ENCODE peak calls at places on chromosome 10, in six cellular contexts. C is stomach, M is body of pancreas, A is memory B cell, R is T1000, I is thyroid gland. S is an unnamed sample.

GRCh38 chr10:75922435-75922834 is 491.0 kb downstream of the LRMDA start:
- DNase-seq in C (no peak), M (no peak), A (no peak), R (no peak), I (no peak), S (no peak)

GRCh38 chr10:115936926-115937755 is 335.9 kb downstream of the GFRA1 start:
- DNase-seq in C (no peak), M (no peak), A (no peak), R (no peak), I (no peak), S (no peak)

GRCh38 chr10:80199828-80200227 is 5.5 kb downstream of the ANXA11 start:
- DNase-seq in C (peak), M (peak), A (no peak), R (no peak), I (peak), S (no peak)

GRCh38 chr10:132185601-132186487 is 904 bp upstream of the DPYSL4 start:
- DNase-seq in C (peak), M (peak), A (no peak), R (no peak), I (peak), S (peak)

GRCh38 chr10:69800109-69800508 is 1.6 kb upstream of the COL13A1 start:
- DNase-seq in C (peak), M (peak), A (no peak), R (peak), I (peak), S (peak)

GRCh38 chr10:128077155-128077875 is 48.9 kb downstream of the MKI67 start:
- DNase-seq in C (no peak), M (no peak), A (no peak), R (no peak), I (no peak), S (no peak)

GRCh38 chr10:96402417-96403305 is 43.9 kb upstream of the OPALIN start:
- DNase-seq in C (no peak), M (no peak), A (no peak), R (no peak), I (no peak), S (no peak)

GRCh38 chr10:102812213-102812876 is 24.9 kb downstream of the CYP17A1 start:
- DNase-seq in C (no peak), M (no peak), A (no peak), R (no peak), I (no peak), S (no peak)

GRCh38 chr10:4983615-4984216 is 19.9 kb downstream of the AKR1C2 start:
- DNase-seq in C (no peak), M (peak), A (no peak), R (no peak), I (no peak), S (no peak)

GRCh38 chr10:116444527-116445142 is 17.0 kb downstream of the PNLIPRP3 start:
- DNase-seq in C (no peak), M (peak), A (no peak), R (no peak), I (no peak), S (no peak)

GRCh38 chr10:27663611-27664010 is 82.0 kb downstream of the MKX start:
- DNase-seq in C (no peak), M (no peak), A (no peak), R (no peak), I (no peak), S (no peak)

GRCh38 chr10:71728218-71728737 is 8.7 kb upstream of the C10orf105 start:
- DNase-seq in C (no peak), M (no peak), A (no peak), R (no peak), I (no peak), S (no peak)

GRCh38 chr10:36559412-36559811 is 566.0 kb upstream of the ANKRD30A start:
- DNase-seq in C (no peak), M (no peak), A (no peak), R (no peak), I (no peak), S (no peak)

GRCh38 chr10:78528749-78529204 is 495.1 kb downstream of the RPS24 start:
- DNase-seq in C (no peak), M (no peak), A (no peak), R (no peak), I (no peak), S (no peak)

GRCh38 chr10:11476035-11476434 is 135.4 kb downstream of the USP6NL start:
- DNase-seq in C (no peak), M (no peak), A (no peak), R (no peak), I (no peak), S (no peak)

GRCh38 chr10:69558559-69558958 is 14.7 kb downstream of the NEUROG3 start:
- DNase-seq in C (no peak), M (no peak), A (no peak), R (no peak), I (no peak), S (no peak)

GRCh38 chr10:50623299-50624153 is at the start of gene SGMS1:
- DNase-seq in C (peak), M (peak), A (peak), R (peak), I (peak), S (peak)

GRCh38 chr10:22436893-22437619 is 91.8 kb downstream of the SPAG6 start:
- DNase-seq in C (peak), M (peak), A (peak), R (no peak), I (peak), S (peak)

GRCh38 chr10:110407301-110408170 is 90.2 kb upstream of the DUSP5 start:
- DNase-seq in C (no peak), M (no peak), A (no peak), R (no peak), I (no peak), S (no peak)

GRCh38 chr10:15427836-15428414 is 56.8 kb upstream of the FAM171A1 start:
- DNase-seq in C (no peak), M (no peak), A (no peak), R (no peak), I (no peak), S (no peak)

GRCh38 chr10:1532636-1533035 is 204.7 kb downstream of the ADARB2 start:
- DNase-seq in C (no peak), M (no peak), A (no peak), R (no peak), I (no peak), S (no peak)

GRCh38 chr10:86340991-86341260 is 25.7 kb downstream of the GRID1 start:
- DNase-seq in C (no peak), M (no peak), A (no peak), R (no peak), I (no peak), S (no peak)

GRCh38 chr10:79298403-79299244 is 48.6 kb upstream of the PPIF start:
- DNase-seq in C (peak), M (no peak), A (no peak), R (peak), I (no peak), S (no peak)

GRCh38 chr10:92181575-92181974 is 109.3 kb downstream of the CPEB3 start:
- DNase-seq in C (no peak), M (no peak), A (peak), R (no peak), I (no peak), S (no peak)

GRCh38 chr10:115950320-115950719 is 322.7 kb downstream of the GFRA1 start:
- DNase-seq in C (no peak), M (no peak), A (no peak), R (no peak), I (peak), S (no peak)

GRCh38 chr10:11673346-11674330 is 62.2 kb upstream of the USP6NL start:
- DNase-seq in C (no peak), M (peak), A (no peak), R (no peak), I (no peak), S (no peak)

GRCh38 chr10:27743736-27744477 is 1.7 kb downstream of the MKX start:
- DNase-seq in C (no peak), M (no peak), A (no peak), R (no peak), I (peak), S (no peak)

GRCh38 chr10:29415876-29416275 is 127.0 kb downstream of the LYZL1 start:
- DNase-seq in C (no peak), M (no peak), A (no peak), R (no peak), I (no peak), S (no peak)

GRCh38 chr10:133009218-133009954 is 67.0 kb upstream of the CFAP46 start:
- DNase-seq in C (peak), M (peak), A (no peak), R (no peak), I (peak), S (peak)

GRCh38 chr10:131997366-131998049 is 15.8 kb upstream of the BNIP3 start:
- DNase-seq in C (peak), M (peak), A (no peak), R (peak), I (peak), S (peak)

GRCh38 chr10:96276426-96276825 is 5.1 kb upstream of the BLNK start:
- DNase-seq in C (no peak), M (no peak), A (no peak), R (no peak), I (peak), S (no peak)

GRCh38 chr10:11165591-11166543 is 148.2 kb downstream of the CELF2 start:
- DNase-seq in C (peak), M (peak), A (peak), R (peak), I (peak), S (no peak)

GRCh38 chr10:77287647-77288120 is 349.9 kb downstream of the KCNMA1 start:
- DNase-seq in C (no peak), M (peak), A (no peak), R (no peak), I (no peak), S (peak)

GRCh38 chr10:110803239-110803593 is 68.5 kb upstream of the PDCD4 start:
- DNase-seq in C (no peak), M (no peak), A (peak), R (no peak), I (no peak), S (no peak)

GRCh38 chr10:127600479-127600878 is 51.4 kb downstream of the NPS start:
- DNase-seq in C (no peak), M (no peak), A (no peak), R (no peak), I (no peak), S (no peak)

S was measured in left colon.